ENCODE peak calls at places on chromosomes 1 and 21, in nine cellular contexts. G, P, J, T, W, I, M, D and O are unnamed samples. For H3K27me3, the result is how much of the 10 kb centered on the place peaks cover.

GRCh38 chr1:201556841-201557571 is 18.1 kb downstream of the NAV1 start:
- DNase-seq in G (no peak), P (no peak), J (no peak), T (no peak), W (no peak), I (peak), M (no peak), D (no peak), O (no peak)

GRCh38 chr1:182249201-182249676 is 142.4 kb downstream of the GLUL start:
- DNase-seq in G (no peak), P (no peak), J (peak), T (no peak), W (no peak), I (no peak), M (no peak), D (no peak), O (no peak)

GRCh38 chr1:52836035-52836434 is 6.5 kb upstream of the ZYG11A start:
- DNase-seq in G (no peak), P (no peak), J (no peak), T (no peak), W (no peak), I (no peak), M (no peak), D (no peak), O (no peak)

GRCh38 chr21:36749935-36750578 is 51.1 kb downstream of the SIM2 start:
- DNase-seq in G (no peak), P (no peak), J (no peak), T (no peak), W (no peak), I (peak), M (no peak), D (no peak), O (no peak)

GRCh38 chr21:43956667-43957030 is 55.5 kb upstream of the TRAPPC10 start:
- DNase-seq in G (no peak), P (no peak), J (no peak), T (no peak), W (no peak), I (peak), M (peak), D (no peak), O (no peak)

GRCh38 chr1:3070654-3071506 is 1.9 kb downstream of the PRDM16 start:
- DNase-seq in G (peak), P (no peak), J (no peak), T (no peak), W (no peak), I (no peak), M (peak), D (no peak), O (no peak)

GRCh38 chr1:61050541-61051454 is 31.6 kb upstream of the NFIA start:
- DNase-seq in G (peak), P (no peak), J (peak), T (no peak), W (peak), I (no peak), M (peak), D (no peak), O (no peak)

GRCh38 chr1:16727190-16728111 is 12.9 kb upstream of the RNU1-4 start:
- DNase-seq in G (no peak), P (no peak), J (peak), T (no peak), W (peak), I (peak), M (peak), D (no peak), O (no peak)

GRCh38 chr1:217542837-217543236 is 88.1 kb downstream of the GPATCH2 start:
- DNase-seq in G (no peak), P (no peak), J (no peak), T (no peak), W (no peak), I (no peak), M (no peak), D (no peak), O (no peak)

GRCh38 chr1:53477626-53478025 is 18.4 kb downstream of the DMRTB1 start:
- DNase-seq in G (no peak), P (no peak), J (no peak), T (no peak), W (no peak), I (no peak), M (no peak), D (no peak), O (no peak)

GRCh38 chr1:3369437-3370076 is 84.9 kb upstream of the ARHGEF16 start:
- DNase-seq in G (peak), P (no peak), J (peak), T (no peak), W (no peak), I (peak), M (no peak), D (peak), O (no peak)

GRCh38 chr1:227033880-227034279 is 93.8 kb downstream of the COQ8A start:
- DNase-seq in G (no peak), P (no peak), J (no peak), T (no peak), W (no peak), I (no peak), M (no peak), D (no peak), O (no peak)

GRCh38 chr1:61284933-61285332 is 202.6 kb downstream of the NFIA start:
- DNase-seq in G (no peak), P (no peak), J (no peak), T (no peak), W (no peak), I (no peak), M (no peak), D (no peak), O (no peak)

GRCh38 chr21:37551406-37552355 is 185.1 kb downstream of the DYRK1A start:
- DNase-seq in G (no peak), P (no peak), J (peak), T (no peak), W (no peak), I (no peak), M (peak), D (no peak), O (no peak)

GRCh38 chr1:38578444-38578951 is 281.1 kb downstream of the RRAGC start:
- DNase-seq in G (no peak), P (no peak), J (no peak), T (no peak), W (no peak), I (no peak), M (no peak), D (no peak), O (no peak)

GRCh38 chr1:66437136-66437401 is 96.9 kb upstream of the SGIP1 start:
- DNase-seq in G (no peak), P (no peak), J (no peak), T (no peak), W (no peak), I (no peak), M (no peak), D (no peak), O (no peak)

GRCh38 chr1:208160259-208160819 is 83.8 kb downstream of the PLXNA2 start:
- DNase-seq in G (no peak), P (no peak), J (no peak), T (no peak), W (no peak), I (no peak), M (peak), D (no peak), O (no peak)

GRCh38 chr1:186617860-186618780 is 62.1 kb downstream of the PTGS2 start:
- DNase-seq in G (peak), P (peak), J (peak), T (peak), W (peak), I (no peak), M (peak), D (no peak), O (no peak)

GRCh38 chr1:52662645-52663313 is 29.8 kb downstream of the SHISAL2A start:
- DNase-seq in G (no peak), P (no peak), J (no peak), T (no peak), W (no peak), I (peak), M (no peak), D (no peak), O (peak)

GRCh38 chr1:17012775-17013501 is 1.2 kb upstream of the ATP13A2 start:
- DNase-seq in G (no peak), P (no peak), J (no peak), T (no peak), W (no peak), I (no peak), M (peak), D (no peak), O (no peak)

GRCh38 chr1:17795081-17795809 is 40.1 kb downstream of the ACTL8 start:
- DNase-seq in G (no peak), P (no peak), J (no peak), T (no peak), W (no peak), I (no peak), M (no peak), D (no peak), O (no peak)

GRCh38 chr1:39488801-39489566 is 2.5 kb upstream of the BMP8A start:
- DNase-seq in G (no peak), P (no peak), J (no peak), T (no peak), W (no peak), I (no peak), M (no peak), D (no peak), O (no peak)

GRCh38 chr1:182189535-182190066 is 128.1 kb upstream of the ZNF648 start:
- DNase-seq in G (no peak), P (no peak), J (no peak), T (no peak), W (no peak), I (no peak), M (no peak), D (no peak), O (peak)

GRCh38 chr1:234297668-234298067 is 75.6 kb upstream of the COA6 start:
- DNase-seq in G (no peak), P (no peak), J (no peak), T (no peak), W (no peak), I (no peak), M (no peak), D (no peak), O (no peak)

GRCh38 chr1:234302334-234302962 is 70.8 kb upstream of the COA6 start:
- DNase-seq in G (no peak), P (no peak), J (no peak), T (no peak), W (no peak), I (no peak), M (no peak), D (no peak), O (no peak)

GRCh38 chr1:234300096-234300495 is 73.2 kb upstream of the COA6 start:
- DNase-seq in G (no peak), P (no peak), J (no peak), T (no peak), W (no peak), I (no peak), M (no peak), D (no peak), O (no peak)

GRCh38 chr1:234309243-234309597 is 64.0 kb upstream of the COA6 start:
- DNase-seq in G (no peak), P (no peak), J (no peak), T (no peak), W (no peak), I (no peak), M (no peak), D (no peak), O (no peak)

DNA sequence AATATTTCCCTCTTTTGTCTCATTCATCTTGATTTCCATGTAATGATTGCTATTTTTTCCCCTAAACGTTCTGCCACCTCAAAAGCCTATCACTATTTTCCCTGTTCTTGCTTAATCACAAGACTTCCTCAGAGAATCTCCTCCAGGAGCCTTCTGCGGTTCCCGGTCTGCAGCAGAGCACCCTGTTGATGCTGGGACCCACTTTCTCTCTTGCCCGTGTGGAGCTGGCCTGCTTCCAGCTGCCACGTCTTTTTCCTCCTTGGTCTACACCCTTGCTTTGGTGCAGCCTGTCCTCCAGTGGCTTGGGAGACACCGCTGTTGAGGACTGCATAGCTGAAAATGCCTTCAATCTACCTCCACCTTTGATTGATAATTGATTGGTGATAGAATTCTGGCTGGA is 70.0 kb upstream of the COA6 start:
- DNase-seq in G (no peak), P (no peak), J (no peak), T (no peak), W (no peak), I (no peak), M (no peak), D (no peak), O (no peak)
- H3K4me3 ChIP-seq in G (no peak), P (no peak), J (no peak), T (no peak), W (no peak), I (no peak), M (no peak), D (no peak), O (no peak)

GRCh38 chr1:203364806-203365205 is 13.9 kb upstream of the FMOD start:
- DNase-seq in G (no peak), P (no peak), J (no peak), T (no peak), W (no peak), I (no peak), M (no peak), D (no peak), O (no peak)
- H3K27me3 ChIP-seq in G (under half), P (under half), J (under half), T (under half), W (under half), I (under half), M (under half), D (under half), O (under half)

GRCh38 chr21:32817206-32817605 is 45.7 kb upstream of the PAXBP1 start:
- DNase-seq in G (no peak), P (no peak), J (no peak), T (no peak), W (no peak), I (no peak), M (no peak), D (no peak), O (no peak)

GRCh38 chr21:32818411-32818810 is 46.9 kb upstream of the PAXBP1 start:
- DNase-seq in G (no peak), P (no peak), J (no peak), T (no peak), W (no peak), I (no peak), M (no peak), D (no peak), O (no peak)

GRCh38 chr21:32814528-32814927 is 43.0 kb upstream of the PAXBP1 start:
- DNase-seq in G (no peak), P (no peak), J (no peak), T (no peak), W (no peak), I (no peak), M (no peak), D (no peak), O (no peak)

GRCh38 chr21:32812035-32812434 is 40.5 kb upstream of the PAXBP1 start:
- DNase-seq in G (peak), P (no peak), J (no peak), T (no peak), W (peak), I (peak), M (peak), D (no peak), O (no peak)

DNA sequence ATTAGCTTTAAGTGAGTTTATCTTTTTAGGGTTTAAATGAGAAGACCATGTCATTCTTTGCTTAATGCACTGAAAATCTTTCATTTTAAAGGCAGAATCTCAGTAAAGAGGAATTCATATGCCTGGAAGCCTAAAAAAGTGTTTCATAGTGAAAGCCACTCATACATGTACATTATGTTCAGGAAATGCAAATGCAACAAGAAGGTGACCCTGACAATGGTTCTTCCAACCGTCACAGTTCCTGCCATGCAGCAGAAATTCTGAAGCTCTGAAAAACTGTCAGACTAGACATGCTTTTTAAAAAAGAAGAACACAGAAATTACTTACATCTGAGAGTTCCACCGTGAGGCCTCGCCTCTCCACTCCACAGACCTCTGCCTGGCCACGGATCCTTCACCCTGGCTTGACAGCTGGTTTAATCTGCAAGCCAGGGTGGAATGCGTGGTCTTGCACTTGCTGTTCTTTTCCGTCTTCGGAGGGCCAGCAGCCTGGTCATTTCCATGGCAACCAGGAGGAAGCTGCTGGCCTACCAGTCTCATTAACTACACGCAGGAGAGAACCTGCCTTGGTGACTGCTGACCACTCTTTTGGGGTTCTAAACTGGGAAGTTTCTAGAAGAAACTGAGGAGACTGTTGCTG is 41.8 kb upstream of the PAXBP1 start:
- DNase-seq in G (no peak), P (no peak), J (no peak), T (no peak), W (no peak), I (no peak), M (no peak), D (no peak), O (no peak)
- H3K4me3 ChIP-seq in G (no peak), P (no peak), J (no peak), T (no peak), W (no peak), I (no peak), M (no peak), D (no peak), O (no peak)

GRCh38 chr1:11640101-11640500 is 14.1 kb downstream of the FBXO2 start:
- DNase-seq in G (no peak), P (no peak), J (no peak), T (no peak), W (no peak), I (no peak), M (no peak), D (no peak), O (no peak)

GRCh38 chr1:11639372-11639771 is 14.9 kb downstream of the FBXO2 start:
- DNase-seq in G (no peak), P (no peak), J (no peak), T (no peak), W (no peak), I (no peak), M (no peak), D (no peak), O (no peak)

GRCh38 chr1:11640944-11641343 is 13.3 kb downstream of the FBXO2 start:
- DNase-seq in G (no peak), P (no peak), J (no peak), T (no peak), W (no peak), I (no peak), M (no peak), D (no peak), O (no peak)

GRCh38 chr1:11634759-11635158 is 19.5 kb downstream of the FBXO2 start:
- DNase-seq in G (no peak), P (no peak), J (no peak), T (no peak), W (no peak), I (no peak), M (no peak), D (no peak), O (no peak)

DNA sequence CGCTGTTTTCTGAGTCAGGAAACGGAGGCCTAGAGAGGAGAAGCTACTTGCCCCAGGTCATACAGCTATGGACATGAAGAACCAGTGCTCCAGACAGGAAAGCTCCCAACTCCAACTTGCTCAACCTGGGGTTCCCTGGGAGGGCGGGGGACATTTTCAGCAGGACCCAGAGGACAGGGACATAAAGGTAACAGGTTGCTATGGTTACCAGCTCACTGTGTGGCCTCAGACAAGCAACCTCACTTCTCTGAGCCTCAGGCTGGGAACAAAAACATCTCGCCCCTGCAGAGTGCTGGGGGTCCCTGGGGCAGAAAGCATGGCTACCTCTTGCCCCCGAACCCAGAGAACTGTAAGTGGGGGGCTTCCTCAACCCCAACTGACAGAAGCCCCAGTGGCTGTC is 16.1 kb downstream of the FBXO2 start:
- DNase-seq in G (no peak), P (no peak), J (no peak), T (no peak), W (no peak), I (no peak), M (no peak), D (no peak), O (no peak)
- H3K27me3 ChIP-seq in G (half or more), P (under half), J (under half), T (under half), W (half or more), I (under half), M (under half), D (under half), O (under half)

GRCh38 chr1:235943581-235944114 is 76.9 kb upstream of the LYST start:
- DNase-seq in G (no peak), P (no peak), J (no peak), T (no peak), W (no peak), I (peak), M (no peak), D (peak), O (no peak)

GRCh38 chr1:235942979-235943575 is 76.4 kb upstream of the LYST start:
- DNase-seq in G (no peak), P (no peak), J (no peak), T (no peak), W (no peak), I (no peak), M (no peak), D (no peak), O (no peak)

GRCh38 chr1:235940282-235940681 is 73.6 kb upstream of the LYST start:
- DNase-seq in G (no peak), P (no peak), J (no peak), T (no peak), W (no peak), I (no peak), M (no peak), D (no peak), O (no peak)

GRCh38 chr1:235942625-235942934 is 75.9 kb upstream of the LYST start:
- DNase-seq in G (no peak), P (no peak), J (no peak), T (no peak), W (no peak), I (no peak), M (no peak), D (no peak), O (no peak)

GRCh38 chr1:235941852-235942624 is 75.3 kb upstream of the LYST start:
- DNase-seq in G (no peak), P (no peak), J (no peak), T (no peak), W (no peak), I (no peak), M (no peak), D (no peak), O (no peak)
- H3K4me3 ChIP-seq in G (no peak), P (no peak), J (no peak), T (no peak), W (no peak), I (no peak), M (no peak), D (no peak), O (no peak)

GRCh38 chr1:74641876-74642275 is 31.7 kb downstream of the ERICH3 start:
- DNase-seq in G (no peak), P (no peak), J (no peak), T (no peak), W (no peak), I (no peak), M (no peak), D (no peak), O (peak)

DNA sequence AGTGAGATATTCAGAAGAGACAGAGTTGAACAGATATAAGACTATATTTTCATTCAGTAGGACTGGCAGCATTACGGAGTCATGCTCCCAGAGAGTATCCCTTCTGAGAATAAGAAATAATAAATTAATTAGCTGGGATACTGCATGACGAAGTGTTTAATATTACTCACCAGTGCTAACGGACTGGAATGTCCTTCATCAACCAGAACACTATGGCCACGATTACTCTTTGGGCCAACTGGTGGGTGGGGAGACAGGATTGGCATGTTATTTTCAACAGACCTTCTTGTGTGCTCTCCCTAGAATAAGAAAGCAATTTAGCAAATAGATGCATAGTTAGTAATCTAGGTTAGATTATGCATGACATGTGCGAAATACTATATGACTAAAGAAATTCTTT is 32.4 kb downstream of the ERICH3 start:
- DNase-seq in G (no peak), P (no peak), J (no peak), T (no peak), W (no peak), I (no peak), M (no peak), D (no peak), O (no peak)
- H3K27me3 ChIP-seq in G (under half), P (under half), J (under half), T (under half), W (under half), I (under half), M (under half), D (under half), O (under half)

GRCh38 chr1:169681094-169681493 is 30.3 kb downstream of the SELL start:
- DNase-seq in G (no peak), P (no peak), J (no peak), T (no peak), W (no peak), I (no peak), M (no peak), D (no peak), O (no peak)
- H3K4me3 ChIP-seq in G (no peak), P (no peak), J (no peak), T (peak), W (no peak), I (no peak), M (no peak), D (no peak), O (no peak)